ENCODE peak calls at places on chromosomes 1 and 21, in five cellular contexts. One of them, this sample, is unnamed.

GRCh38 chr1:167305059-167305704 is 84.5 kb downstream of the POU2F1 start:
- DNase-seq in NCI-H345: no peak
- DNase-seq in AG08396: no peak
- DNase-seq in RCC 7860: no peak
- DNase-seq in stimulated activated CD8-positive, alpha-beta memory T cell treated with anti-CD3 and anti-CD28 coated beads, Interleukin-15, amount 100 ng/mL, for 1 hour: no peak
- DNase-seq in this sample: no peak

GRCh38 chr1:163303561-163303960 is 18.2 kb upstream of the NUF2 start:
- DNase-seq in stimulated activated CD8-positive, alpha-beta memory T cell treated with anti-CD3 and anti-CD28 coated beads, Interleukin-15, amount 100 ng/mL, for 1 hour: no peak
- DNase-seq in RCC 7860: no peak
- DNase-seq in NCI-H345: no peak
- DNase-seq in AG08396: no peak
- DNase-seq in this sample: no peak

GRCh38 chr21:28144653-28145052 is 848.0 kb downstream of the LTN1 start:
- DNase-seq in AG08396: no peak
- DNase-seq in NCI-H345: no peak
- DNase-seq in stimulated activated CD8-positive, alpha-beta memory T cell treated with anti-CD3 and anti-CD28 coated beads, Interleukin-15, amount 100 ng/mL, for 1 hour: no peak
- DNase-seq in RCC 7860: no peak
- DNase-seq in this sample: no peak

GRCh38 chr1:78038491-78038939 is 7.3 kb upstream of the GIPC2 start:
- DNase-seq in stimulated activated CD8-positive, alpha-beta memory T cell treated with anti-CD3 and anti-CD28 coated beads, Interleukin-15, amount 100 ng/mL, for 1 hour: no peak
- DNase-seq in AG08396: peak
- DNase-seq in RCC 7860: no peak
- DNase-seq in NCI-H345: peak
- DNase-seq in this sample: no peak

GRCh38 chr1:221310180-221310579 is 430.9 kb downstream of the HLX start:
- DNase-seq in AG08396: no peak
- DNase-seq in NCI-H345: peak
- DNase-seq in stimulated activated CD8-positive, alpha-beta memory T cell treated with anti-CD3 and anti-CD28 coated beads, Interleukin-15, amount 100 ng/mL, for 1 hour: no peak
- DNase-seq in RCC 7860: no peak
- DNase-seq in this sample: no peak

GRCh38 chr1:116497660-116498059 is 73.2 kb downstream of the CD58 start:
- DNase-seq in RCC 7860: peak
- DNase-seq in NCI-H345: no peak
- DNase-seq in stimulated activated CD8-positive, alpha-beta memory T cell treated with anti-CD3 and anti-CD28 coated beads, Interleukin-15, amount 100 ng/mL, for 1 hour: no peak
- DNase-seq in AG08396: no peak
- DNase-seq in this sample: no peak

GRCh38 chr1:33295450-33296081 is 25.3 kb downstream of the A3GALT2 start:
- DNase-seq in stimulated activated CD8-positive, alpha-beta memory T cell treated with anti-CD3 and anti-CD28 coated beads, Interleukin-15, amount 100 ng/mL, for 1 hour: peak
- DNase-seq in AG08396: peak
- DNase-seq in RCC 7860: peak
- DNase-seq in NCI-H345: peak
- DNase-seq in this sample: no peak

GRCh38 chr1:246677842-246678241 is 46.4 kb upstream of the SCCPDH start:
- DNase-seq in NCI-H345: no peak
- DNase-seq in AG08396: no peak
- DNase-seq in stimulated activated CD8-positive, alpha-beta memory T cell treated with anti-CD3 and anti-CD28 coated beads, Interleukin-15, amount 100 ng/mL, for 1 hour: no peak
- DNase-seq in RCC 7860: no peak
- DNase-seq in this sample: no peak

GRCh38 chr1:6770727-6771567 is 14.3 kb upstream of the CAMTA1 start:
- DNase-seq in NCI-H345: no peak
- DNase-seq in stimulated activated CD8-positive, alpha-beta memory T cell treated with anti-CD3 and anti-CD28 coated beads, Interleukin-15, amount 100 ng/mL, for 1 hour: no peak
- DNase-seq in AG08396: peak
- DNase-seq in RCC 7860: peak
- DNase-seq in this sample: no peak

GRCh38 chr1:154776339-154776605 is 93.8 kb downstream of the KCNN3 start:
- DNase-seq in RCC 7860: no peak
- DNase-seq in stimulated activated CD8-positive, alpha-beta memory T cell treated with anti-CD3 and anti-CD28 coated beads, Interleukin-15, amount 100 ng/mL, for 1 hour: no peak
- DNase-seq in AG08396: no peak
- DNase-seq in NCI-H345: no peak
- DNase-seq in this sample: no peak

GRCh38 chr21:17159697-17160096 is 353.1 kb upstream of the CXADR start:
- DNase-seq in NCI-H345: no peak
- DNase-seq in stimulated activated CD8-positive, alpha-beta memory T cell treated with anti-CD3 and anti-CD28 coated beads, Interleukin-15, amount 100 ng/mL, for 1 hour: no peak
- DNase-seq in RCC 7860: no peak
- DNase-seq in AG08396: no peak
- DNase-seq in this sample: no peak

GRCh38 chr1:202662081-202662480 is 48.2 kb downstream of the SYT2 start:
- DNase-seq in AG08396: no peak
- DNase-seq in RCC 7860: no peak
- DNase-seq in stimulated activated CD8-positive, alpha-beta memory T cell treated with anti-CD3 and anti-CD28 coated beads, Interleukin-15, amount 100 ng/mL, for 1 hour: no peak
- DNase-seq in NCI-H345: peak
- DNase-seq in this sample: no peak

GRCh38 chr1:240804475-240804874 is 192.5 kb upstream of the GREM2 start:
- DNase-seq in NCI-H345: no peak
- DNase-seq in RCC 7860: no peak
- DNase-seq in stimulated activated CD8-positive, alpha-beta memory T cell treated with anti-CD3 and anti-CD28 coated beads, Interleukin-15, amount 100 ng/mL, for 1 hour: no peak
- DNase-seq in AG08396: peak
- DNase-seq in this sample: no peak

GRCh38 chr1:157520386-157520935 is 31.9 kb downstream of the FCRL5 start:
- DNase-seq in NCI-H345: no peak
- DNase-seq in RCC 7860: no peak
- DNase-seq in AG08396: no peak
- DNase-seq in stimulated activated CD8-positive, alpha-beta memory T cell treated with anti-CD3 and anti-CD28 coated beads, Interleukin-15, amount 100 ng/mL, for 1 hour: no peak
- DNase-seq in this sample: no peak

GRCh38 chr1:2534775-2535387 is 4.8 kb upstream of the HES5 start:
- DNase-seq in AG08396: no peak
- DNase-seq in stimulated activated CD8-positive, alpha-beta memory T cell treated with anti-CD3 and anti-CD28 coated beads, Interleukin-15, amount 100 ng/mL, for 1 hour: no peak
- DNase-seq in NCI-H345: peak
- DNase-seq in RCC 7860: peak
- DNase-seq in this sample: no peak

GRCh38 chr21:45900034-45900868 is 81.3 kb upstream of the COL6A1 start:
- DNase-seq in stimulated activated CD8-positive, alpha-beta memory T cell treated with anti-CD3 and anti-CD28 coated beads, Interleukin-15, amount 100 ng/mL, for 1 hour: no peak
- DNase-seq in NCI-H345: no peak
- DNase-seq in RCC 7860: no peak
- DNase-seq in AG08396: no peak
- DNase-seq in this sample: no peak

GRCh38 chr1:53553734-53554509 is 94.7 kb downstream of the DMRTB1 start:
- DNase-seq in AG08396: no peak
- DNase-seq in RCC 7860: peak
- DNase-seq in stimulated activated CD8-positive, alpha-beta memory T cell treated with anti-CD3 and anti-CD28 coated beads, Interleukin-15, amount 100 ng/mL, for 1 hour: no peak
- DNase-seq in NCI-H345: no peak
- DNase-seq in this sample: no peak

GRCh38 chr1:116352349-116352813 is 20.7 kb upstream of the ATP1A1 start:
- DNase-seq in NCI-H345: no peak
- DNase-seq in RCC 7860: no peak
- DNase-seq in stimulated activated CD8-positive, alpha-beta memory T cell treated with anti-CD3 and anti-CD28 coated beads, Interleukin-15, amount 100 ng/mL, for 1 hour: no peak
- DNase-seq in AG08396: no peak
- DNase-seq in this sample: no peak

GRCh38 chr1:19390166-19390850 is 78.2 kb downstream of the SLC66A1 start:
- DNase-seq in RCC 7860: no peak
- DNase-seq in stimulated activated CD8-positive, alpha-beta memory T cell treated with anti-CD3 and anti-CD28 coated beads, Interleukin-15, amount 100 ng/mL, for 1 hour: no peak
- DNase-seq in AG08396: no peak
- DNase-seq in NCI-H345: no peak
- DNase-seq in this sample: no peak